ENCODE peak calls at places on chromosomes 7 and 10, in seven cellular contexts. W, Q, H, P, L, O and Z are unnamed samples.

GRCh38 chr7:46568420-46569116 is 647.5 kb upstream of the IGFBP3 start:
- DNase-seq in W (no peak), H (no peak), L (no peak), P (no peak), O (no peak), Q (no peak), Z (no peak)

GRCh38 chr10:34192646-34193045 is 622.5 kb downstream of the PARD3 start:
- DNase-seq in Q (no peak), L (no peak), W (no peak), H (no peak), O (no peak), P (no peak), Z (no peak)

GRCh38 chr10:70812814-70813213 is 2.9 kb upstream of the SGPL1 start:
- DNase-seq in Q (no peak), W (no peak), P (no peak), L (no peak), O (no peak), H (no peak), Z (no peak)

GRCh38 chr7:30225863-30226361 is 58.5 kb upstream of the ZNRF2 start:
- DNase-seq in O (peak), Q (no peak), L (no peak), P (peak), H (no peak), W (no peak), Z (no peak)

GRCh38 chr7:105853931-105854419 is 22.4 kb downstream of the ATXN7L1 start:
- DNase-seq in H (no peak), O (no peak), L (no peak), P (no peak), Q (peak), W (no peak), Z (no peak)

GRCh38 chr10:48215148-48215982 is 59.1 kb downstream of the FRMPD2 start:
- DNase-seq in H (no peak), P (peak), W (no peak), L (no peak), O (peak), Q (peak), Z (peak)

GRCh38 chr10:50981385-50981784 is 92.9 kb upstream of the PRKG1 start:
- DNase-seq in H (no peak), P (no peak), Q (no peak), L (no peak), O (no peak), W (no peak), Z (no peak)

GRCh38 chr10:48453451-48454301 is 147.2 kb downstream of the MAPK8 start:
- DNase-seq in H (no peak), W (no peak), Q (no peak), P (peak), L (no peak), O (peak), Z (peak)

GRCh38 chr7:131057015-131057518 is 270.6 kb upstream of the MKLN1 start:
- DNase-seq in L (no peak), P (peak), W (no peak), O (no peak), Q (no peak), H (no peak), Z (no peak)

GRCh38 chr7:157540020-157540419 is 203.2 kb downstream of the DNAJB6 start:
- DNase-seq in O (no peak), W (no peak), P (no peak), Q (peak), H (no peak), L (no peak), Z (no peak)

GRCh38 chr10:131817866-131818509 is 82.8 kb upstream of the PPP2R2D start:
- DNase-seq in L (no peak), O (peak), H (no peak), W (no peak), P (no peak), Q (no peak), Z (no peak)

GRCh38 chr7:66110861-66111260 is 3.8 kb upstream of the CRCP start:
- DNase-seq in L (no peak), W (no peak), Q (no peak), P (no peak), H (no peak), O (no peak), Z (no peak)

GRCh38 chr7:155208681-155209477 is 88.8 kb upstream of the INSIG1 start:
- DNase-seq in O (no peak), Q (no peak), L (no peak), H (no peak), P (no peak), W (no peak), Z (no peak)

GRCh38 chr7:47817922-47818321 is 130.3 kb downstream of the PKD1L1 start:
- DNase-seq in H (no peak), W (no peak), P (no peak), O (no peak), L (no peak), Q (no peak), Z (no peak)

GRCh38 chr10:84957427-84957826 is 629.0 kb downstream of the CCSER2 start:
- DNase-seq in H (no peak), L (no peak), W (no peak), Q (no peak), O (no peak), P (no peak), Z (no peak)

GRCh38 chr7:124652237-124652636 is 113.4 kb downstream of the GPR37 start:
- DNase-seq in O (no peak), L (no peak), H (no peak), Q (no peak), P (no peak), W (no peak), Z (no peak)

GRCh38 chr7:51123322-51124021 is 193.1 kb downstream of the COBL start:
- DNase-seq in Q (no peak), H (no peak), P (no peak), O (no peak), W (no peak), L (peak), Z (no peak)